ENCODE peak calls at places on chromosomes 6 and 20, in five cellular contexts. H, X, F, O and Z are unnamed samples.

GRCh38 chr20:36728986-36729385 is 16.9 kb downstream of the NDRG3 start:
- DNase-seq in H (peak), F (no peak), X (peak), O (peak), Z (peak)

GRCh38 chr6:167324111-167324510 is 775 bp upstream of the TTLL2 start:
- DNase-seq in H (no peak), F (no peak), X (no peak), O (no peak), Z (no peak)

GRCh38 chr6:81864124-81864523 is 111.6 kb upstream of the TENT5A start:
- DNase-seq in F (no peak), X (no peak), H (no peak), O (no peak), Z (no peak)

GRCh38 chr20:53652090-53652858 is 58.6 kb upstream of the ZNF217 start:
- DNase-seq in H (peak), O (no peak), X (no peak), F (peak), Z (no peak)

GRCh38 chr6:27591660-27592059 is 118.8 kb upstream of the ZNF184 start:
- DNase-seq in F (peak), X (peak), H (peak), O (peak), Z (peak)

GRCh38 chr6:154276810-154277577 is 79.6 kb downstream of the IPCEF1 start:
- DNase-seq in X (peak), F (peak), O (peak), H (peak), Z (peak)

GRCh38 chr20:20215976-20216727 is 151.8 kb upstream of the INSM1 start:
- DNase-seq in F (no peak), H (no peak), O (no peak), X (no peak), Z (no peak)

GRCh38 chr20:41149679-41150131 is 12.4 kb downstream of the PLCG1 start:
- DNase-seq in H (peak), O (peak), X (peak), F (peak), Z (peak)

GRCh38 chr6:36984581-36985383 is 1.2 kb downstream of the MTCH1 start:
- DNase-seq in X (peak), F (peak), H (peak), O (peak), Z (peak)

GRCh38 chr6:74733830-74734591 is 471.8 kb downstream of the COL12A1 start:
- DNase-seq in O (peak), X (no peak), F (no peak), H (no peak), Z (no peak)

GRCh38 chr6:137219664-137220252 is 573 bp upstream of the IFNGR1 start:
- DNase-seq in O (no peak), F (no peak), H (no peak), X (no peak), Z (no peak)

GRCh38 chr6:163998496-163998895 is 584.0 kb downstream of the QKI start:
- DNase-seq in H (no peak), F (no peak), O (peak), X (no peak), Z (no peak)

GRCh38 chr6:34934516-34934915 is 45.5 kb downstream of the ANKS1A start:
- DNase-seq in F (peak), H (peak), X (peak), O (peak), Z (no peak)

GRCh38 chr20:41572010-41572572 is 46.1 kb downstream of the CHD6 start:
- DNase-seq in O (no peak), H (no peak), X (no peak), F (no peak), Z (no peak)

GRCh38 chr20:45969712-45970634 is 2.0 kb downstream of the ZNF335 start:
- DNase-seq in F (peak), H (peak), X (peak), O (peak), Z (peak)

GRCh38 chr20:39886650-39887190 is 802.3 kb downstream of the MAFB start:
- DNase-seq in H (no peak), X (no peak), O (no peak), F (no peak), Z (no peak)

GRCh38 chr6:100343678-100344077 is 121.0 kb downstream of the SIM1 start:
- DNase-seq in F (peak), H (no peak), O (peak), X (no peak), Z (no peak)

GRCh38 chr6:39835856-39836442 is 43.8 kb downstream of the DAAM2 start:
- DNase-seq in F (no peak), O (peak), X (no peak), H (no peak), Z (no peak)

GRCh38 chr6:39113788-39114187 is 1.2 kb downstream of the SAYSD1 start:
- DNase-seq in F (no peak), H (no peak), O (no peak), X (no peak), Z (no peak)

GRCh38 chr20:35091808-35092523 is 641 bp downstream of the TRPC4AP start:
- DNase-seq in X (no peak), H (peak), F (peak), O (peak), Z (peak)

GRCh38 chr6:78101387-78101786 is 448.5 kb downstream of the MEI4 start:
- DNase-seq in H (no peak), X (no peak), O (no peak), F (no peak), Z (no peak)

GRCh38 chr6:43173496-43174262 is 2.6 kb downstream of the SRF start:
- DNase-seq in H (no peak), O (no peak), F (no peak), X (no peak), Z (no peak)

GRCh38 chr6:43178150-43178549 is 3.8 kb upstream of the CUL9 start:
- DNase-seq in F (no peak), O (no peak), H (no peak), X (no peak), Z (no peak)

GRCh38 chr6:43176423-43176786 is 5.3 kb downstream of the SRF start:
- DNase-seq in H (no peak), O (no peak), F (no peak), X (no peak), Z (no peak)

GRCh38 chr6:43174263-43175112 is 3.4 kb downstream of the SRF start:
- DNase-seq in X (peak), H (peak), O (peak), F (peak), Z (peak)

DNA sequence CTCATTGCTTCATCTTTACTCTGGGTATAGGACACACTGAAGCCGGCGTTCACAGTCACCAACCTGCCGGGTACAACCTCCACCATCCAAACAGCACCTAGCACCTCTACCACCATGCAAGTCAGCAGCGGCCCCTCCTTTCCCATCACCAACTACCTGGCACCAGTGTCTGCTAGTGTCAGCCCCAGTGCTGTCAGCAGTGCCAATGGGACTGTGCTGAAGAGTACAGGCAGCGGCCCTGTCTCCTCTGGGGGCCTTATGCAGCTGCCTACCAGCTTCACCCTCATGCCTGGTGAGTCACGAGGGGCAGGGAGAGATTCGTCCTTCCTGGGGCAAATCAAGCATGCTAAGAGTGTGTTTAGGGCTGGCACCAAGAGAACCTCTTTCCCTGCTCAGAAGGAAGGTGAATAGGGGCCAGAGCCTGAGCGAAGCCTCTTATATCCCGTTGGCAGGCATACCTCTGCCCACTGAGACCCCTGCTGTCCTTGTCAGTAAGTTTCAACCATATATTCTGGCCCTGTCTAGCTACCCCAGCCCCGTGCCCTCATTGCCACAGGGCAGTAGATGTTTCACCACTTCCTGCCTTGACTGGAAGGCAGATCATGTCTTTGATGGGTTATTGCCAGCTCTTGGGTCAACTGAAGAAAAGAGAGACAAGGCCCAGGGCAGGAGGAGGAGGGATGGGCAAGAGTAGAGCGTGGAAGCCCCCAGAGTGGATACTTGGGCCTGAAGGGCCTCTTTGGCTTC is 4.8 kb downstream of the SRF start:
- DNase-seq in H (no peak), X (no peak), O (no peak), F (no peak), Z (no peak)
- H3K27ac ChIP-seq in H (peak), X (no peak), O (peak), F (peak), Z (no peak)

GRCh38 chr6:28743271-28743789 is 180.5 kb downstream of the TRIM27 start:
- DNase-seq in F (no peak), X (peak), O (no peak), H (no peak), Z (no peak)

GRCh38 chr6:28751514-28751913 is 172.3 kb downstream of the TRIM27 start:
- DNase-seq in X (no peak), F (no peak), O (no peak), H (no peak), Z (no peak)

GRCh38 chr6:28750926-28751458 is 172.8 kb downstream of the TRIM27 start:
- DNase-seq in O (no peak), F (no peak), X (no peak), H (no peak), Z (no peak)

GRCh38 chr6:28747631-28748157 is 176.1 kb downstream of the TRIM27 start:
- DNase-seq in H (peak), F (peak), O (peak), X (peak), Z (peak)

DNA sequence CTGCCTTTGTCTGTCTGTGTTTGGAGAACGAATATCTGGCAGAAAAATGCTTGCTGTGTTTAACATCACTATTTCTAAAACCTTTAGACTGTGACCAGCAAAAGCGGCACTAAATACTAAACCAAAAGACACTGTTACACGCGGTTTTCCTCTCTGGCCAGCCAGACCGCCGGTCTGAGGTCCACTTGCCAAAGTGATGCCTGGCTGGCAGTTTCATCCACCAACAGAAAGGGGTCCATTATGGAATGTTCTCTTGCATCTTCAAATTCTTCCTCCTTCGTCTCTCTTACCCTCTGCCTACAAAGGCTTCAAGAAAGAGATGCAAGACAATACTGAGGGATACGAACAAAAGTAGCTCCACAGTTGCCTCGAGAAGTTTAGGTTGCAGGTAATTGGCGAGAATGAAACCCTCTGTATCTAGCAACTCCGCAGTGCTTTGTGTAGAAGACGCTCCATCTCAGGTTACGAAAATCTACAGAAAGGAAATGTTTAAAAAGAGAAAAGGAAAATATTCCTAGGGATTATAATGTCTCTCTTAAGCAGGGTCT is 176.6 kb downstream of the TRIM27 start:
- DNase-seq in H (no peak), X (no peak), O (no peak), F (no peak), Z (peak)
- TF ChIP-seq EZH2 in H (no peak), X (no peak), O (no peak), F (no peak), Z (no peak)

GRCh38 chr20:7327815-7328214 is 560.3 kb downstream of the BMP2 start:
- DNase-seq in F (no peak), X (no peak), O (no peak), H (no peak), Z (no peak)
- H3K27ac ChIP-seq in F (no peak), X (no peak), O (no peak), H (no peak), Z (no peak)

DNA sequence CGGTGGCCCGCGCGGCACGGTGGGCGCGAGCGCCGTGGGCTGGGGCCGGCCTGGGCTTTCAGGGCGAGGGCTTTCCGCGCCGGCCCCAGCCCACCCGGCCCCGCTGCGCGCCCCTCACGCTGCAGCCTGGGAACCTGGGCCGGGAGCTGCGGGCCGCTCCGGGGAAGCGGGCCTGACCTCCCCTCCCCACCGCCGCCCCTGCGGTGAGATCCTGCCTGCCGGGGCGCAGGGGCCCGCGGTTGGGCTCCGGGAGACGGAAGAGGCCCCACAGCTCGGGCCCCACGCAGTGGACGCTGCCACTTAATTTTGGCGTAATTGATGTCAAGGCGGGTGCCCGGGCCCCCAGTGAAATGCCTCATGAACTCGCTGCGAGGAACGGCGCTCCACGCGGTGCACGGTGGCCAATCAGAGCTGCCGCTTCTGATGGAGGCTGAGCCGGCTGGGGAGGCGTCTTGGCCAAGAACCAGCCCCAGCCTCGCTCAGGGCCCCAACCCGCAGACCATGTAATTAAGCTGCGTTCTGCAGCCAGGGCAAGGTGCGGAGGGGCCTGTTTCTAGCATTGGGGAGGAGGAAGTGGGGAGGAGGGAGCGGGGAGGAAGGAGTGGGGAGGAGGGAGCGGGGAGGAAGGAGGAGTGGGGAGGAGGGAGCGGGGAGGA is 96.1 kb upstream of the BHLHE23 start:
- DNase-seq in F (peak), O (no peak), H (no peak), X (peak), Z (peak)
- TF ChIP-seq EZH2 in F (no peak), O (no peak), H (no peak), X (no peak), Z (no peak)

GRCh38 chr6:33845031-33845430 is 41.2 kb upstream of the MLN start:
- DNase-seq in X (no peak), F (no peak), O (no peak), H (no peak), Z (no peak)

GRCh38 chr6:33841070-33841469 is 37.3 kb upstream of the MLN start:
- DNase-seq in X (no peak), F (no peak), O (no peak), H (no peak), Z (no peak)

GRCh38 chr6:33843696-33844121 is 39.9 kb upstream of the MLN start:
- DNase-seq in H (no peak), X (no peak), F (no peak), O (no peak), Z (peak)

GRCh38 chr6:33841868-33842267 is 38.1 kb upstream of the MLN start:
- DNase-seq in O (no peak), H (no peak), X (no peak), F (no peak), Z (no peak)

GRCh38 chr6:33843086-33843695 is 39.4 kb upstream of the MLN start:
- DNase-seq in X (no peak), O (peak), F (no peak), H (no peak), Z (no peak)
- H3K27ac ChIP-seq in X (no peak), O (no peak), F (no peak), H (no peak), Z (no peak)